ENCODE peak calls at places on chromosomes 7 and 10, in six cellular contexts. One of them, this sample, is unnamed.

GRCh38 chr7:132181946-132182685 is 394.2 kb downstream of the PLXNA4 start:
- DNase-seq in Caco-2: no peak
- DNase-seq in T-helper 1 cell: no peak
- DNase-seq in HEK293T: no peak
- DNase-seq in ovary: no peak
- DNase-seq in NCI-H1105 treated with DMSO at 0.1 percent for 48 hours: no peak
- DNase-seq in this sample: no peak

GRCh38 chr10:106401161-106401560 is 763.3 kb downstream of the SORCS1 start:
- DNase-seq in NCI-H1105 treated with DMSO at 0.1 percent for 48 hours: no peak
- DNase-seq in HEK293T: no peak
- DNase-seq in Caco-2: no peak
- DNase-seq in T-helper 1 cell: no peak
- DNase-seq in ovary: no peak
- DNase-seq in this sample: no peak

GRCh38 chr10:96719205-96719604 is 1.1 kb downstream of the PIK3AP1 start:
- DNase-seq in ovary: no peak
- DNase-seq in T-helper 1 cell: no peak
- DNase-seq in NCI-H1105 treated with DMSO at 0.1 percent for 48 hours: no peak
- DNase-seq in HEK293T: no peak
- DNase-seq in Caco-2: peak
- DNase-seq in this sample: no peak

GRCh38 chr10:48224979-48225560 is 49.4 kb downstream of the FRMPD2 start:
- DNase-seq in HEK293T: no peak
- DNase-seq in NCI-H1105 treated with DMSO at 0.1 percent for 48 hours: no peak
- DNase-seq in Caco-2: no peak
- DNase-seq in T-helper 1 cell: no peak
- DNase-seq in ovary: no peak
- DNase-seq in this sample: no peak

GRCh38 chr10:111137587-111137986 is 60.8 kb downstream of the ADRA2A start:
- DNase-seq in T-helper 1 cell: no peak
- DNase-seq in HEK293T: no peak
- DNase-seq in ovary: no peak
- DNase-seq in NCI-H1105 treated with DMSO at 0.1 percent for 48 hours: no peak
- DNase-seq in Caco-2: no peak
- DNase-seq in this sample: no peak

GRCh38 chr7:29935111-29935510 is 54.5 kb downstream of the SCRN1 start:
- DNase-seq in Caco-2: no peak
- DNase-seq in T-helper 1 cell: no peak
- DNase-seq in HEK293T: no peak
- DNase-seq in ovary: no peak
- DNase-seq in NCI-H1105 treated with DMSO at 0.1 percent for 48 hours: no peak
- DNase-seq in this sample: no peak

GRCh38 chr7:100825215-100825671 is 2.1 kb downstream of the EPHB4 start:
- DNase-seq in NCI-H1105 treated with DMSO at 0.1 percent for 48 hours: no peak
- DNase-seq in HEK293T: no peak
- DNase-seq in Caco-2: no peak
- DNase-seq in T-helper 1 cell: no peak
- DNase-seq in ovary: peak
- DNase-seq in this sample: no peak

GRCh38 chr10:66349726-66350125 is 576.1 kb upstream of the LRRTM3 start:
- DNase-seq in NCI-H1105 treated with DMSO at 0.1 percent for 48 hours: no peak
- DNase-seq in Caco-2: no peak
- DNase-seq in ovary: no peak
- DNase-seq in HEK293T: no peak
- DNase-seq in T-helper 1 cell: no peak
- DNase-seq in this sample: no peak

GRCh38 chr10:31142026-31142425 is 110.4 kb upstream of the ZNF438 start:
- DNase-seq in Caco-2: no peak
- DNase-seq in T-helper 1 cell: no peak
- DNase-seq in ovary: no peak
- DNase-seq in HEK293T: no peak
- DNase-seq in NCI-H1105 treated with DMSO at 0.1 percent for 48 hours: no peak
- DNase-seq in this sample: no peak

GRCh38 chr10:62790019-62790555 is 14.4 kb upstream of the ADO start:
- DNase-seq in NCI-H1105 treated with DMSO at 0.1 percent for 48 hours: no peak
- DNase-seq in Caco-2: no peak
- DNase-seq in T-helper 1 cell: no peak
- DNase-seq in ovary: no peak
- DNase-seq in HEK293T: no peak
- DNase-seq in this sample: no peak

GRCh38 chr7:111873963-111874693 is 311.8 kb upstream of the IMMP2L start:
- DNase-seq in Caco-2: no peak
- DNase-seq in NCI-H1105 treated with DMSO at 0.1 percent for 48 hours: no peak
- DNase-seq in HEK293T: no peak
- DNase-seq in ovary: no peak
- DNase-seq in T-helper 1 cell: no peak
- DNase-seq in this sample: no peak

GRCh38 chr7:65800890-65801341 is 72.0 kb upstream of the VKORC1L1 start:
- DNase-seq in ovary: no peak
- DNase-seq in HEK293T: no peak
- DNase-seq in NCI-H1105 treated with DMSO at 0.1 percent for 48 hours: no peak
- DNase-seq in Caco-2: peak
- DNase-seq in T-helper 1 cell: no peak
- DNase-seq in this sample: no peak

GRCh38 chr10:16867556-16867955 is 50.3 kb upstream of the RSU1 start:
- DNase-seq in HEK293T: no peak
- DNase-seq in T-helper 1 cell: no peak
- DNase-seq in NCI-H1105 treated with DMSO at 0.1 percent for 48 hours: no peak
- DNase-seq in ovary: no peak
- DNase-seq in Caco-2: no peak
- DNase-seq in this sample: no peak

GRCh38 chr7:104980969-104981670 is 32.9 kb upstream of the KMT2E start:
- DNase-seq in Caco-2: peak
- DNase-seq in ovary: no peak
- DNase-seq in NCI-H1105 treated with DMSO at 0.1 percent for 48 hours: peak
- DNase-seq in T-helper 1 cell: no peak
- DNase-seq in HEK293T: peak
- DNase-seq in this sample: no peak

GRCh38 chr7:89238156-89238555 is 442.6 kb upstream of the TEX47 start:
- DNase-seq in HEK293T: no peak
- DNase-seq in ovary: no peak
- DNase-seq in NCI-H1105 treated with DMSO at 0.1 percent for 48 hours: no peak
- DNase-seq in Caco-2: no peak
- DNase-seq in T-helper 1 cell: no peak
- DNase-seq in this sample: no peak